ENCODE peak calls at places on chromosomes 11 and 22, in five cellular contexts. One of them, this sample, is unnamed.

GRCh38 chr11:125552927-125553326 is 16.4 kb upstream of the EI24 start:
- DNase-seq in activated CD4-positive, alpha-beta T cell treated with anti-CD3 and anti-CD28 coated beads for 4 hours: no peak
- DNase-seq in stimulated activated CD8-positive, alpha-beta memory T cell treated with anti-CD3 and anti-CD28 coated beads, Interleukin-2, amount 100 ng/mL, for 1 hour: no peak
- DNase-seq in mesendoderm: no peak
- DNase-seq in stimulated activated CD4-positive, alpha-beta T cell treated with anti-CD3 and anti-CD28 coated beads, Interleukin-1b, Interleukin-23, amount 100 ng/mL, for 1 hour: no peak
- DNase-seq in this sample: no peak

GRCh38 chr11:64306876-64307622 is 1.7 kb downstream of the ESRRA start:
- DNase-seq in activated CD4-positive, alpha-beta T cell treated with anti-CD3 and anti-CD28 coated beads for 4 hours: no peak
- DNase-seq in stimulated activated CD8-positive, alpha-beta memory T cell treated with anti-CD3 and anti-CD28 coated beads, Interleukin-2, amount 100 ng/mL, for 1 hour: no peak
- DNase-seq in mesendoderm: no peak
- DNase-seq in stimulated activated CD4-positive, alpha-beta T cell treated with anti-CD3 and anti-CD28 coated beads, Interleukin-1b, Interleukin-23, amount 100 ng/mL, for 1 hour: no peak
- DNase-seq in this sample: no peak

GRCh38 chr11:117510646-117511045 is 183.0 kb downstream of the CEP164 start:
- DNase-seq in activated CD4-positive, alpha-beta T cell treated with anti-CD3 and anti-CD28 coated beads for 4 hours: no peak
- DNase-seq in stimulated activated CD8-positive, alpha-beta memory T cell treated with anti-CD3 and anti-CD28 coated beads, Interleukin-2, amount 100 ng/mL, for 1 hour: no peak
- DNase-seq in mesendoderm: no peak
- DNase-seq in stimulated activated CD4-positive, alpha-beta T cell treated with anti-CD3 and anti-CD28 coated beads, Interleukin-1b, Interleukin-23, amount 100 ng/mL, for 1 hour: no peak
- DNase-seq in this sample: no peak

GRCh38 chr11:124886476-124886875 is 11.2 kb downstream of the ROBO4 start:
- DNase-seq in activated CD4-positive, alpha-beta T cell treated with anti-CD3 and anti-CD28 coated beads for 4 hours: no peak
- DNase-seq in stimulated activated CD8-positive, alpha-beta memory T cell treated with anti-CD3 and anti-CD28 coated beads, Interleukin-2, amount 100 ng/mL, for 1 hour: no peak
- DNase-seq in mesendoderm: no peak
- DNase-seq in stimulated activated CD4-positive, alpha-beta T cell treated with anti-CD3 and anti-CD28 coated beads, Interleukin-1b, Interleukin-23, amount 100 ng/mL, for 1 hour: no peak
- DNase-seq in this sample: peak; percentile 41

GRCh38 chr11:74846770-74847169 is 98.1 kb downstream of the RNF169 start:
- DNase-seq in activated CD4-positive, alpha-beta T cell treated with anti-CD3 and anti-CD28 coated beads for 4 hours: no peak
- DNase-seq in stimulated activated CD8-positive, alpha-beta memory T cell treated with anti-CD3 and anti-CD28 coated beads, Interleukin-2, amount 100 ng/mL, for 1 hour: no peak
- DNase-seq in mesendoderm: no peak
- DNase-seq in stimulated activated CD4-positive, alpha-beta T cell treated with anti-CD3 and anti-CD28 coated beads, Interleukin-1b, Interleukin-23, amount 100 ng/mL, for 1 hour: no peak
- DNase-seq in this sample: no peak

GRCh38 chr22:41848468-41848867 is 15.6 kb downstream of the SREBF2 start:
- DNase-seq in activated CD4-positive, alpha-beta T cell treated with anti-CD3 and anti-CD28 coated beads for 4 hours: no peak
- DNase-seq in stimulated activated CD8-positive, alpha-beta memory T cell treated with anti-CD3 and anti-CD28 coated beads, Interleukin-2, amount 100 ng/mL, for 1 hour: no peak
- DNase-seq in mesendoderm: no peak
- DNase-seq in stimulated activated CD4-positive, alpha-beta T cell treated with anti-CD3 and anti-CD28 coated beads, Interleukin-1b, Interleukin-23, amount 100 ng/mL, for 1 hour: no peak
- DNase-seq in this sample: no peak

GRCh38 chr11:117953029-117953671 is 23.9 kb upstream of the TMPRSS13 start:
- DNase-seq in activated CD4-positive, alpha-beta T cell treated with anti-CD3 and anti-CD28 coated beads for 4 hours: peak; percentile 45
- DNase-seq in stimulated activated CD8-positive, alpha-beta memory T cell treated with anti-CD3 and anti-CD28 coated beads, Interleukin-2, amount 100 ng/mL, for 1 hour: no peak
- DNase-seq in mesendoderm: no peak
- DNase-seq in stimulated activated CD4-positive, alpha-beta T cell treated with anti-CD3 and anti-CD28 coated beads, Interleukin-1b, Interleukin-23, amount 100 ng/mL, for 1 hour: no peak
- DNase-seq in this sample: peak; percentile 19

GRCh38 chr11:47590026-47590861 is 3.8 kb downstream of the FAM180B start:
- DNase-seq in activated CD4-positive, alpha-beta T cell treated with anti-CD3 and anti-CD28 coated beads for 4 hours: no peak
- DNase-seq in stimulated activated CD8-positive, alpha-beta memory T cell treated with anti-CD3 and anti-CD28 coated beads, Interleukin-2, amount 100 ng/mL, for 1 hour: no peak
- DNase-seq in mesendoderm: no peak
- DNase-seq in stimulated activated CD4-positive, alpha-beta T cell treated with anti-CD3 and anti-CD28 coated beads, Interleukin-1b, Interleukin-23, amount 100 ng/mL, for 1 hour: no peak
- DNase-seq in this sample: peak; percentile 56

GRCh38 chr22:48098243-48098935 is 1335.9 kb downstream of the TBC1D22A start:
- DNase-seq in activated CD4-positive, alpha-beta T cell treated with anti-CD3 and anti-CD28 coated beads for 4 hours: no peak
- DNase-seq in stimulated activated CD8-positive, alpha-beta memory T cell treated with anti-CD3 and anti-CD28 coated beads, Interleukin-2, amount 100 ng/mL, for 1 hour: no peak
- DNase-seq in mesendoderm: no peak
- DNase-seq in stimulated activated CD4-positive, alpha-beta T cell treated with anti-CD3 and anti-CD28 coated beads, Interleukin-1b, Interleukin-23, amount 100 ng/mL, for 1 hour: no peak
- DNase-seq in this sample: no peak

GRCh38 chr11:43942651-43943356 is 367 bp downstream of the C11orf96 start:
- DNase-seq in activated CD4-positive, alpha-beta T cell treated with anti-CD3 and anti-CD28 coated beads for 4 hours: no peak
- DNase-seq in stimulated activated CD8-positive, alpha-beta memory T cell treated with anti-CD3 and anti-CD28 coated beads, Interleukin-2, amount 100 ng/mL, for 1 hour: no peak
- DNase-seq in mesendoderm: no peak
- DNase-seq in stimulated activated CD4-positive, alpha-beta T cell treated with anti-CD3 and anti-CD28 coated beads, Interleukin-1b, Interleukin-23, amount 100 ng/mL, for 1 hour: no peak
- DNase-seq in this sample: no peak

GRCh38 chr11:38384568-38384967 is 1786.5 kb upstream of the RAG2 start:
- DNase-seq in activated CD4-positive, alpha-beta T cell treated with anti-CD3 and anti-CD28 coated beads for 4 hours: no peak
- DNase-seq in stimulated activated CD8-positive, alpha-beta memory T cell treated with anti-CD3 and anti-CD28 coated beads, Interleukin-2, amount 100 ng/mL, for 1 hour: no peak
- DNase-seq in mesendoderm: no peak
- DNase-seq in stimulated activated CD4-positive, alpha-beta T cell treated with anti-CD3 and anti-CD28 coated beads, Interleukin-1b, Interleukin-23, amount 100 ng/mL, for 1 hour: no peak
- DNase-seq in this sample: no peak

GRCh38 chr11:102798012-102798746 is at the start of gene MMP1:
- DNase-seq in activated CD4-positive, alpha-beta T cell treated with anti-CD3 and anti-CD28 coated beads for 4 hours: no peak
- DNase-seq in stimulated activated CD8-positive, alpha-beta memory T cell treated with anti-CD3 and anti-CD28 coated beads, Interleukin-2, amount 100 ng/mL, for 1 hour: no peak
- DNase-seq in mesendoderm: no peak
- DNase-seq in stimulated activated CD4-positive, alpha-beta T cell treated with anti-CD3 and anti-CD28 coated beads, Interleukin-1b, Interleukin-23, amount 100 ng/mL, for 1 hour: no peak
- DNase-seq in this sample: no peak

GRCh38 chr11:61587951-61588695 is 7.2 kb upstream of the SYT7 start:
- DNase-seq in activated CD4-positive, alpha-beta T cell treated with anti-CD3 and anti-CD28 coated beads for 4 hours: peak; percentile 61
- DNase-seq in stimulated activated CD8-positive, alpha-beta memory T cell treated with anti-CD3 and anti-CD28 coated beads, Interleukin-2, amount 100 ng/mL, for 1 hour: peak; percentile 37
- DNase-seq in mesendoderm: peak; percentile 85
- DNase-seq in stimulated activated CD4-positive, alpha-beta T cell treated with anti-CD3 and anti-CD28 coated beads, Interleukin-1b, Interleukin-23, amount 100 ng/mL, for 1 hour: peak; percentile 52
- DNase-seq in this sample: peak; percentile 99

GRCh38 chr11:47355283-47356128 is 3.0 kb upstream of the MYBPC3 start:
- DNase-seq in activated CD4-positive, alpha-beta T cell treated with anti-CD3 and anti-CD28 coated beads for 4 hours: no peak
- DNase-seq in stimulated activated CD8-positive, alpha-beta memory T cell treated with anti-CD3 and anti-CD28 coated beads, Interleukin-2, amount 100 ng/mL, for 1 hour: no peak
- DNase-seq in mesendoderm: peak; percentile 98
- DNase-seq in stimulated activated CD4-positive, alpha-beta T cell treated with anti-CD3 and anti-CD28 coated beads, Interleukin-1b, Interleukin-23, amount 100 ng/mL, for 1 hour: no peak
- DNase-seq in this sample: peak; percentile 100

GRCh38 chr11:123478352-123478986 is 48.4 kb downstream of the GRAMD1B start:
- DNase-seq in activated CD4-positive, alpha-beta T cell treated with anti-CD3 and anti-CD28 coated beads for 4 hours: peak; percentile 19
- DNase-seq in stimulated activated CD8-positive, alpha-beta memory T cell treated with anti-CD3 and anti-CD28 coated beads, Interleukin-2, amount 100 ng/mL, for 1 hour: no peak
- DNase-seq in mesendoderm: peak; percentile 93
- DNase-seq in stimulated activated CD4-positive, alpha-beta T cell treated with anti-CD3 and anti-CD28 coated beads, Interleukin-1b, Interleukin-23, amount 100 ng/mL, for 1 hour: no peak
- DNase-seq in this sample: peak; percentile 62

GRCh38 chr11:58927393-58928081 is 11.8 kb upstream of the GLYATL1 start:
- DNase-seq in activated CD4-positive, alpha-beta T cell treated with anti-CD3 and anti-CD28 coated beads for 4 hours: no peak
- DNase-seq in stimulated activated CD8-positive, alpha-beta memory T cell treated with anti-CD3 and anti-CD28 coated beads, Interleukin-2, amount 100 ng/mL, for 1 hour: no peak
- DNase-seq in mesendoderm: peak; percentile 97
- DNase-seq in stimulated activated CD4-positive, alpha-beta T cell treated with anti-CD3 and anti-CD28 coated beads, Interleukin-1b, Interleukin-23, amount 100 ng/mL, for 1 hour: no peak
- DNase-seq in this sample: peak; percentile 95

GRCh38 chr11:68012843-68013610 is 2.9 kb downstream of the ALDH3B1 start:
- DNase-seq in activated CD4-positive, alpha-beta T cell treated with anti-CD3 and anti-CD28 coated beads for 4 hours: no peak
- DNase-seq in stimulated activated CD8-positive, alpha-beta memory T cell treated with anti-CD3 and anti-CD28 coated beads, Interleukin-2, amount 100 ng/mL, for 1 hour: no peak
- DNase-seq in mesendoderm: peak; percentile 66
- DNase-seq in stimulated activated CD4-positive, alpha-beta T cell treated with anti-CD3 and anti-CD28 coated beads, Interleukin-1b, Interleukin-23, amount 100 ng/mL, for 1 hour: no peak
- DNase-seq in this sample: no peak

This sample was measured in H1.